ENCODE peak calls at places on chromosomes 2 and 18, in six cellular contexts. One of them, this sample, is unnamed.

GRCh38 chr2:72859831-72860262 is 27.4 kb upstream of the SPR start:
- DNase-seq in mammary epithelial cell: peak; percentile 75
- DNase-seq in activated effector memory CD4-positive, alpha-beta T cell treated with Interleukin-2 at 50 U/mL for 16 hours: peak; percentile 32
- DNase-seq in NCI-H1417: peak; percentile 91
- DNase-seq in endothelial cell: peak; percentile 65
- DNase-seq in CD4-positive, alpha-beta T cell: peak; percentile 47
- DNase-seq in this sample: peak; percentile 29

GRCh38 chr2:48480526-48480925 is 49.4 kb upstream of the STON1 start:
- DNase-seq in mammary epithelial cell: no peak
- DNase-seq in activated effector memory CD4-positive, alpha-beta T cell treated with Interleukin-2 at 50 U/mL for 16 hours: no peak
- DNase-seq in NCI-H1417: peak; percentile 45
- DNase-seq in endothelial cell: no peak
- DNase-seq in CD4-positive, alpha-beta T cell: no peak
- DNase-seq in this sample: no peak

GRCh38 chr2:43168016-43168369 is 58.4 kb downstream of the ZFP36L2 start:
- DNase-seq in mammary epithelial cell: no peak
- DNase-seq in activated effector memory CD4-positive, alpha-beta T cell treated with Interleukin-2 at 50 U/mL for 16 hours: no peak
- DNase-seq in NCI-H1417: no peak
- DNase-seq in endothelial cell: no peak
- DNase-seq in CD4-positive, alpha-beta T cell: no peak
- DNase-seq in this sample: no peak

GRCh38 chr2:72961036-72961720 is 43.9 kb downstream of the EMX1 start:
- DNase-seq in mammary epithelial cell: no peak
- DNase-seq in activated effector memory CD4-positive, alpha-beta T cell treated with Interleukin-2 at 50 U/mL for 16 hours: no peak
- DNase-seq in NCI-H1417: no peak
- DNase-seq in endothelial cell: no peak
- DNase-seq in CD4-positive, alpha-beta T cell: no peak
- DNase-seq in this sample: no peak

GRCh38 chr18:23810396-23810795 is 121.1 kb downstream of the LAMA3 start:
- DNase-seq in mammary epithelial cell: no peak
- DNase-seq in activated effector memory CD4-positive, alpha-beta T cell treated with Interleukin-2 at 50 U/mL for 16 hours: peak; percentile 20
- DNase-seq in NCI-H1417: no peak
- DNase-seq in endothelial cell: no peak
- DNase-seq in CD4-positive, alpha-beta T cell: peak; percentile 4
- DNase-seq in this sample: no peak

GRCh38 chr2:190069936-190070696 is 7.6 kb upstream of the MSTN start:
- DNase-seq in mammary epithelial cell: peak; percentile 32
- DNase-seq in activated effector memory CD4-positive, alpha-beta T cell treated with Interleukin-2 at 50 U/mL for 16 hours: no peak
- DNase-seq in NCI-H1417: peak; percentile 82
- DNase-seq in endothelial cell: peak; percentile 52
- DNase-seq in CD4-positive, alpha-beta T cell: peak; percentile 3
- DNase-seq in this sample: no peak

GRCh38 chr2:30366199-30366691 is 80.8 kb upstream of the LCLAT1 start:
- DNase-seq in mammary epithelial cell: no peak
- DNase-seq in activated effector memory CD4-positive, alpha-beta T cell treated with Interleukin-2 at 50 U/mL for 16 hours: no peak
- DNase-seq in NCI-H1417: no peak
- DNase-seq in endothelial cell: peak; percentile 38
- DNase-seq in CD4-positive, alpha-beta T cell: no peak
- DNase-seq in this sample: no peak

GRCh38 chr2:27016801-27017325 is 15.9 kb upstream of the TMEM214 start:
- DNase-seq in mammary epithelial cell: peak; percentile 25
- DNase-seq in activated effector memory CD4-positive, alpha-beta T cell treated with Interleukin-2 at 50 U/mL for 16 hours: peak; percentile 8
- DNase-seq in NCI-H1417: peak; percentile 87
- DNase-seq in endothelial cell: peak; percentile 58
- DNase-seq in CD4-positive, alpha-beta T cell: peak; percentile 15
- DNase-seq in this sample: peak; percentile 29

GRCh38 chr2:103823847-103824246 is 1030.1 kb upstream of the POU3F3 start:
- DNase-seq in mammary epithelial cell: no peak
- DNase-seq in activated effector memory CD4-positive, alpha-beta T cell treated with Interleukin-2 at 50 U/mL for 16 hours: no peak
- DNase-seq in NCI-H1417: peak; percentile 86
- DNase-seq in endothelial cell: no peak
- DNase-seq in CD4-positive, alpha-beta T cell: no peak
- DNase-seq in this sample: no peak

GRCh38 chr2:46273225-46273863 is 23.9 kb upstream of the EPAS1 start:
- DNase-seq in mammary epithelial cell: no peak
- DNase-seq in activated effector memory CD4-positive, alpha-beta T cell treated with Interleukin-2 at 50 U/mL for 16 hours: no peak
- DNase-seq in NCI-H1417: no peak
- DNase-seq in endothelial cell: no peak
- DNase-seq in CD4-positive, alpha-beta T cell: no peak
- DNase-seq in this sample: no peak

GRCh38 chr18:46096651-46097300 is 1.3 kb downstream of the ATP5F1A start:
- DNase-seq in mammary epithelial cell: no peak
- DNase-seq in activated effector memory CD4-positive, alpha-beta T cell treated with Interleukin-2 at 50 U/mL for 16 hours: no peak
- DNase-seq in NCI-H1417: peak; percentile 45
- DNase-seq in endothelial cell: no peak
- DNase-seq in CD4-positive, alpha-beta T cell: no peak
- DNase-seq in this sample: no peak

GRCh38 chr2:196284033-196284844 is 112.9 kb upstream of the STK17B start:
- DNase-seq in mammary epithelial cell: no peak
- DNase-seq in activated effector memory CD4-positive, alpha-beta T cell treated with Interleukin-2 at 50 U/mL for 16 hours: no peak
- DNase-seq in NCI-H1417: peak; percentile 16
- DNase-seq in endothelial cell: no peak
- DNase-seq in CD4-positive, alpha-beta T cell: no peak
- DNase-seq in this sample: no peak